ENCODE peak calls at places on chromosomes 2 and 18, in nine cellular contexts. D, N, L, J, E, I, T, G and K are unnamed samples.

GRCh38 chr2:214960677-214961076 is 151.2 kb upstream of the BARD1 start:
- DNase-seq in L (no peak), T (no peak), N (peak; percentile 1), D (no peak), I (no peak), G (no peak), J (no peak), E (no peak), K (no peak)

GRCh38 chr18:34626404-34627137 is 83.5 kb upstream of the DTNA start:
- DNase-seq in I (no peak), G (no peak), D (no peak), E (peak; percentile 45), N (no peak), J (no peak), L (no peak), T (no peak), K (no peak)

GRCh38 chr2:238103465-238104070 is 3.4 kb downstream of the ESPNL start:
- DNase-seq in N (no peak), D (peak; percentile 65), L (no peak), T (no peak), I (no peak), E (no peak), G (no peak), J (peak; percentile 81), K (peak; percentile 12)

GRCh38 chr18:32289480-32290075 is 99.7 kb downstream of the MEP1B start:
- DNase-seq in G (peak; percentile 45), E (no peak), L (no peak), T (peak; percentile 77), J (no peak), D (no peak), I (peak; percentile 77), N (peak; percentile 29), K (peak; percentile 47)

GRCh38 chr2:17460401-17461086 is 57.7 kb downstream of the RAD51AP2 start:
- DNase-seq in G (no peak), L (no peak), J (no peak), E (no peak), T (no peak), I (no peak), D (no peak), N (no peak), K (no peak)

GRCh38 chr18:31205273-31205672 is 42.6 kb upstream of the DSC1 start:
- DNase-seq in I (no peak), L (no peak), T (no peak), J (no peak), N (no peak), E (no peak), D (no peak), G (no peak), K (no peak)

GRCh38 chr2:72081450-72081849 is 66.2 kb downstream of the CYP26B1 start:
- DNase-seq in D (peak; percentile 53), G (no peak), J (no peak), N (no peak), L (no peak), I (no peak), T (no peak), E (no peak), K (no peak)

GRCh38 chr18:3060667-3061580 is 48.0 kb upstream of the LPIN2 start:
- DNase-seq in G (peak; percentile 41), E (no peak), I (no peak), D (peak; percentile 15), L (no peak), N (no peak), J (no peak), T (no peak), K (no peak)

GRCh38 chr2:71897145-71897495 is 250.5 kb downstream of the CYP26B1 start:
- DNase-seq in N (no peak), T (no peak), E (no peak), G (no peak), J (peak; percentile 80), I (no peak), L (peak; percentile 57), D (no peak), K (no peak)

DNA sequence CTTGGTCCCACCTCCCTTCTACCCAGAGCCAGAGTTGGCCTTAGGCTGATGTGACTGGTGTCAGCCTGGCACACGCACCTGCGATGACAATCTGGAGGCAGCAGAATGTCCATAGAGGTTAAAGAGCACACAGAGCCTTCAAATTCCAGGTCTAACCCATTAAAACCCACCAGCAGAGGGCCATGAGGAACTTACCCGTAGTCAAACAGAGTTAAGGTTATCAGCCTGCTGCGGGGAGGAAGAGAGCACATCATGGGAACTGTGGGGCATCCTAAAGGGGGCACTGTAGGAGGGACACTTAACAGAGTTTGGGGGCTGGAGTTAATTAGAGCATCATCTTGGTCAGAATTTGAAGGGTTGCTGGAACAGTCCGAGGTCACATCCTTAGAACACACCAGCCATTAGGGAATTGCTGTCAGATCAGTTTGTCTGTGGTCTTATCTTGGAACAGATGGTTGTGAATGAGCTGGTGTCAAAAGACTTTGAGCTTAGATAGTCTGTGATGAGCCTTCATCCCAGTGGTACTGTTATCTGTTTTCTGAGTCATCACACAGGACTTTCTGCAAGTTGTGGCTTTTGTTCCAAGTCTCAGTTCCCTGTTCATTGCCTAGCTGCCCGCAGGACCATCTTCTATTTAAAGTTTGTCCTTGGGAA is 248.6 kb downstream of the LOXHD1 start:
- DNase-seq in G (no peak), D (no peak), N (no peak), E (no peak), I (no peak), J (no peak), T (no peak), L (no peak), K (no peak)
- TF ChIP-seq CTCF in G (no peak), D (peak; percentile 40), N (no peak), E (no peak), I (no peak), J (peak; percentile 16), T (no peak), L (no peak), K (peak; percentile 1)

DNA sequence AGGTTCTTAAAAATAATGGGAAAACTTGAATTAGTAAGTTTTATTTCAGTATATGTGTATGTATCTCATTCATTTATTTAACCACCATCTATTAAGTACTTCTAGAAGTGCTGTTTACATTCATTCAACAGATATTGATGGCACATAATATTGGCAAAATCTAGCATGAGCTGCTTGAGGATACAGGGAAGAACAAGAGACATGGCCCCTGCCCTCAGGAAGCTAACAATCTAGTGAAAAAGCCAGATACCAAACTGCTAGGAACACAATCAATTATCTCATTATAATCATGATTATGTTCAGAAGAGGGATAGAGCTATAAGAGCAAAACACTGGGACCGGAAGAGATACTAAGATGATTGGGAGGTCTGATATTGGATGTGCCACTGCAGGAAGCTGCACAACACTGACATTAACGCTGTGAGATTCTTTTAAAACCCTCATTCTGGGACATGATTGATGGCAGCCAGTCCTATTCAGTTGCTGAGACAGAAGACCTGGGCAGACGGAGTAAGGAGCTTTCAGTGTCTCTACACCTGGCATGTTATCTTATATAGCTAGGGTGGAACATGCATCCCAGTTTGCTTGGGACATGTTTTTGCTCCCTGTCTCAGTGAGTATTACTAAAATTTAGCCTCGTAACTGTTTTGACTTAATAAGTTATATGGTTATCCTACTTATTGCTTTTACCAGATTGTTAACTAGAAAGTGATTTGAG is 314.1 kb downstream of the STK39 start:
- DNase-seq in G (no peak), J (no peak), L (peak; percentile 24), N (no peak), I (no peak), T (no peak), E (no peak), D (no peak), K (no peak)
- TF ChIP-seq CTCF in G (no peak), J (no peak), L (no peak), N (no peak), I (no peak), T (no peak), E (no peak), D (no peak), K (no peak)

DNA sequence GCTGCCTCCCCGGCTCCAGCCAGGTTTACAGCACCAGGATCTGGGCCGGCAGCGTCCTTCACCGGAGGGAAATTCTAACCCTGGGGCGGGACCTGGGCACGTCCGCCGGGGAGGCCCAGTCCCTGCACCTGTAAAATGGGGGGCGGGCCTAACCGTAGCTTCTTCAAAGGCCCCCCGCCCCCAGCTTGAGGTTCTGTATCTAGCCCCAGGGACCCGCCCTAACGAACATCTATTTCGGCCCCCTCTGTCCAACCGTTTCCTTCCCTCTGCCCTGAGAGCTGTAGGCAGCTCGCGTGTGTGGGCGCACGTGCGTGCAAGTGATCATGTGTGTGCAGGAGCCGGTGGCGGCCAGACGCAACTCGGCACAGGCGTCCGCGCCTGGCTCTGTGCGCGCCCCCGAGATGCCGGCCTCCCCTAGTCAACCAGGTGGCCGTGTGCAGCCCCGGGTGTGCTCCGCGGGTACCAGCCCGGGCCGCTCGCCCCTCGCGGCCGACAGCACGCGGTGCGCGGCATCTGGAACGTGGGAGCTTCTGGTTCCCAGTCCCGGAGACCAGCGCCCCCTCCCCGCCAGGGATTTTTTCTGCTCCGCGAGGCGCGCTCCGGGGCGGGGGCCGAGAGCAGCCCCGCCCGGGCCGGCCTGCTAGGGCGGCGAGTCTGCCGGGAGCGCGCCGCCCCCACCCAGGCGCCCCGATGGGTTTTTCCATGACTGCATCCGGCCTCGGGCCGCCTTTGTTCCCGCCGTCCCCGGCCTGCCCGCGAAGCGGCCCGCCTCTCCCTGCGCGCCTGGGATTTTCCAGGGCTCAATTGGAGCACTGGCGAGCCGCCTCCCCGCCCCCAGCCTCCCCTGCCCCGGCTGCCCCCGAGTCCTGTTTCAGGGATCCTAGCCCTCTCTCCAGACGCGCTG is 21.2 kb downstream of the TEX44 start:
- DNase-seq in I (peak; percentile 90), D (peak; percentile 92), J (peak; percentile 96), L (peak; percentile 96), T (peak; percentile 89), N (no peak), G (peak; percentile 95), E (peak; percentile 37), K (no peak)
- TF ChIP-seq CTCF in I (peak; percentile 43), D (peak; percentile 62), J (peak; percentile 47), L (peak; percentile 36), T (no peak), N (no peak), G (no peak), E (no peak), K (no peak)

DNA sequence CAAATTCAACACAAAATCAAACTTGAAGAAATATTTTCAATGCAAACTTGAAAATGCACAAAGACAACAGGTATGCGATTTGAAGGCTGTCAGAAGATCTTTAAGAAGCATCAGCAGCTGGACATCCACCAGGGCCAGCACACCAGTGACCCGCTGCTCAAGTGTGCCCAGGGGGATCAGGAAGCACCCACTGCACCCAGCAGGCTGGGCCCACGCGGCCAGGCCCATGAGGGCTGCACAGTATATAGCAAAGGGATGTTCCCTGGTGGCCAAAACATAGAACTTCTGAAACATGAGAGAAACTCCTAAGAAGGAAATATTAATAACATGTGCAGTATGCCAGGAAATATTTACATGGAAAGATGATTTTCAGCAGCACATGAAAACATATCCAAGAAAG is 25.0 kb downstream of the WDFY1 start:
- DNase-seq in D (no peak), G (no peak), J (no peak), N (no peak), L (no peak), T (no peak), E (no peak), I (no peak), K (no peak)
- TF ChIP-seq CTCF in D (peak; percentile 39), G (no peak), J (no peak), N (no peak), L (no peak), T (no peak), E (no peak), I (no peak), K (no peak)

GRCh38 chr2:201643216-201643651 is at the start of gene TMEM237:
- DNase-seq in G (peak; percentile 83), E (no peak), L (no peak), D (no peak), N (no peak), T (no peak), I (peak; percentile 50), J (peak; percentile 85), K (no peak)
- TF ChIP-seq CTCF in G (no peak), E (no peak), L (no peak), D (no peak), N (no peak), T (no peak), I (peak; percentile 16), J (no peak), K (no peak)